ENCODE peak calls at places on chromosomes 4 and X, in seven cellular contexts. R, X, Y, K, N, C and H are unnamed samples.

GRCh38 chr4:7735961-7736360 is 203.7 kb downstream of the AFAP1 start:
- DNase-seq in R (peak), X (no peak), Y (no peak), K (no peak), N (no peak), C (no peak), H (no peak)

GRCh38 chrX:150506486-150506885 is 61.9 kb upstream of the MTM1 start:
- DNase-seq in R (no peak), X (no peak), Y (no peak), K (no peak), N (no peak), C (no peak), H (no peak)

GRCh38 chr4:123390846-123391456 is 5.6 kb upstream of the SPRY1 start:
- DNase-seq in R (no peak), X (no peak), Y (no peak), K (no peak), N (no peak), C (peak), H (no peak)

GRCh38 chrX:101079736-101080135 is 1.1 kb downstream of the TMEM35A start:
- DNase-seq in R (no peak), X (no peak), Y (no peak), K (no peak), N (no peak), C (no peak), H (no peak)

GRCh38 chrX:15336023-15336413 is 695 bp upstream of the PIGA start:
- DNase-seq in R (peak), X (no peak), Y (peak), K (peak), N (peak), C (peak), H (peak)

GRCh38 chr4:112183252-112183651 is 38.0 kb downstream of the FAM241A start:
- DNase-seq in R (no peak), X (no peak), Y (no peak), K (peak), N (no peak), C (peak), H (no peak)

GRCh38 chrX:123873956-123874355 is 14.1 kb downstream of the XIAP start:
- DNase-seq in R (no peak), X (no peak), Y (no peak), K (no peak), N (no peak), C (no peak), H (no peak)

GRCh38 chr4:116357758-116358157 is 727.6 kb downstream of the TRAM1L1 start:
- DNase-seq in R (peak), X (no peak), Y (no peak), K (no peak), N (no peak), C (peak), H (no peak)

GRCh38 chr4:6047130-6047673 is 29.0 kb upstream of the C4orf50 start:
- DNase-seq in R (no peak), X (no peak), Y (no peak), K (peak), N (no peak), C (no peak), H (no peak)

GRCh38 chr4:100588076-100588475 is 70.3 kb upstream of the EMCN start:
- DNase-seq in R (no peak), X (no peak), Y (no peak), K (no peak), N (no peak), C (no peak), H (no peak)

GRCh38 chr4:6199344-6199921 is 916 bp downstream of the JAKMIP1 start:
- DNase-seq in R (no peak), X (no peak), Y (no peak), K (peak), N (no peak), C (no peak), H (peak)

GRCh38 chr4:155757745-155758265 is 1.0 kb upstream of the GUCY1B1 start:
- DNase-seq in R (no peak), X (no peak), Y (no peak), K (no peak), N (no peak), C (no peak), H (no peak)

GRCh38 chr4:155758500-155759371 is at the start of gene GUCY1B1:
- DNase-seq in R (peak), X (peak), Y (peak), K (peak), N (peak), C (peak), H (peak)

GRCh38 chr4:155761047-155761446 is 2.2 kb downstream of the GUCY1B1 start:
- DNase-seq in R (no peak), X (no peak), Y (no peak), K (no peak), N (no peak), C (no peak), H (no peak)

GRCh38 chr4:155761916-155762315 is 3.1 kb downstream of the GUCY1B1 start:
- DNase-seq in R (no peak), X (no peak), Y (no peak), K (no peak), N (no peak), C (no peak), H (no peak)

DNA sequence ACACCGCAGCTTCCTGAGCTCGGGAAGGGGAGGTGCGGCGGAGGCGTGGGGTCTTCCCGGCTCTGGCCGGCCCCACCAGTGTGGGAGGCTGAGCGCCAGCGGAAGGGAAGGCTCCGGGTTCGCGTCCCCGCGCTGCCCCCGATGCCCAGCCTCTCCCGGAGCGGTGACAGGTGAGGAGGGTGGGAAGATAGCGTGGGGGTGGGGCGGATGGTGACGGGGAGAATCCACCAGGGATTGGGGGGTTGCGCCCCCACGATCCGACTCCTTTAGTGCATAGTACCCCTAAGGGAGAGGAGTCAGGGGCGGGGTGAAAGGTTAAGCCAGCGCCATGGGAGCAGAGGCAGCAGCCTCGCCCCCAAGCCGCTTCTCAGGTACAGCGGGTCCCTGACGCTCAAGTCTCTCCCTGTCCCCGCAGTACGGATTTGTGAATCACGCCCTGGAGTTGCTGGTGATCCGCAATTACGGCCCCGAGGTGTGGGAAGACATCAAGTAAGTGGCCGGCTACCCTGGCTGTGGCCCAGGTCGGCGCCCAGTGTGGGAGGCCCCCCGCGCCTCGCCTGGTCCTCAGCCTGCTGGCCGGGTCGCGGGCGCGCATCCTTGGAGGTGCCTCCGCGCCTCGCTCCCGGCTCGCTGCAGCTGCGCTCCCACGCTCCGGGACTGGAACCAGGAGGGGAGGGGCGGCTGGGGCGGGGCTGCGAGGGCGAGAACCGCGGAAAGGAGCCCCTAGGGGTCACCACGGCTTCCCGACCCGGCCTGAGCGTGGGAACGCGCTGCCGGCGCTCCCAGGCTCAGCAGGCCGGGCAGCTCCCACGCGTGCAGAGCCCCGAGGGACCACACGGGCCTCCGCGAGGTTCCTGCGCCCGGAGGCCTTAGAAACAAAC is 791 bp downstream of the GUCY1B1 start:
- DNase-seq in R (peak), X (peak), Y (no peak), K (peak), N (no peak), C (no peak), H (peak)
- TF ChIP-seq CTCF in R (no peak), X (peak), Y (peak), K (no peak), N (no peak), C (no peak), H (no peak)

GRCh38 chr4:161702287-161702686 is 461.5 kb downstream of the FSTL5 start:
- DNase-seq in R (no peak), X (no peak), Y (no peak), K (no peak), N (no peak), C (no peak), H (no peak)
- TF ChIP-seq CTCF in R (no peak), X (peak), Y (no peak), K (no peak), N (no peak), C (no peak), H (no peak)

GRCh38 chrX:153782324-153782723 is 1.5 kb downstream of the SRPK3 start:
- DNase-seq in R (no peak), X (no peak), Y (no peak), K (no peak), N (no peak), C (no peak), H (no peak)
- TF ChIP-seq CTCF in R (no peak), X (no peak), Y (no peak), K (no peak), N (no peak), C (no peak), H (no peak)

GRCh38 chr4:107734120-107734519 is 14.1 kb upstream of the PAPSS1 start:
- DNase-seq in R (no peak), X (no peak), Y (no peak), K (peak), N (no peak), C (no peak), H (no peak)
- TF ChIP-seq CTCF in R (no peak), X (peak), Y (peak), K (peak), N (no peak), C (peak), H (no peak)

GRCh38 chrX:53728506-53728905 is 42.0 kb upstream of the HUWE1 start:
- DNase-seq in R (no peak), X (no peak), Y (no peak), K (no peak), N (no peak), C (no peak), H (no peak)
- TF ChIP-seq CTCF in R (no peak), X (no peak), Y (no peak), K (no peak), N (no peak), C (no peak), H (no peak)

GRCh38 chrX:119757979-119758681 is at the start of gene SOWAHD:
- DNase-seq in R (peak), X (peak), Y (no peak), K (peak), N (peak), C (peak), H (peak)

GRCh38 chrX:119760026-119760902 is 1.9 kb downstream of the SOWAHD start:
- DNase-seq in R (no peak), X (no peak), Y (no peak), K (no peak), N (no peak), C (no peak), H (peak)

GRCh38 chrX:119759333-119759766 is 962 bp downstream of the SOWAHD start:
- DNase-seq in R (no peak), X (no peak), Y (no peak), K (no peak), N (no peak), C (no peak), H (no peak)

GRCh38 chrX:119757646-119757978 is 776 bp upstream of the SOWAHD start:
- DNase-seq in R (no peak), X (no peak), Y (no peak), K (no peak), N (no peak), C (no peak), H (no peak)

GRCh38 chrX:119758682-119759332 is 419 bp downstream of the SOWAHD start:
- DNase-seq in R (no peak), X (peak), Y (no peak), K (peak), N (peak), C (peak), H (no peak)
- TF ChIP-seq CTCF in R (no peak), X (no peak), Y (no peak), K (no peak), N (no peak), C (no peak), H (no peak)